ENCODE peak calls at places on chromosomes 12 and 14, in ten cellular contexts. P is cardiac muscle cell, D is WTC11, J is IMR-90, A is fibroblast of the aortic adventitia, Q is GM10248, E is HFFc6, L is fibroblast of lung, W is mammary epithelial cell, H is mesothelial cell of epicardium. G is an unnamed sample.

GRCh38 chr12:132046561-132046960 is 96.8 kb downstream of the EP400 start:
- DNase-seq in J (peak), D (no peak), L (peak), A (peak), W (no peak), H (no peak), E (peak), P (no peak), Q (no peak), G (no peak)

GRCh38 chr14:103522028-103522581 is 525 bp downstream of the CKB start:
- DNase-seq in P (peak), A (no peak), H (no peak), W (no peak), Q (no peak), J (no peak), D (peak), E (no peak), L (no peak), G (peak)

GRCh38 chr12:94535614-94535932 is 75.9 kb upstream of the CEP83 start:
- DNase-seq in W (no peak), H (no peak), L (no peak), D (no peak), J (no peak), A (no peak), Q (no peak), E (no peak), P (no peak), G (no peak)

GRCh38 chr12:57479376-57480115 is at the start of gene ARHGAP9:
- DNase-seq in P (no peak), H (no peak), D (no peak), J (peak), A (no peak), Q (peak), E (no peak), W (no peak), L (no peak), G (no peak)

GRCh38 chr12:75814856-75815754 is 216.5 kb downstream of the PHLDA1 start:
- DNase-seq in A (peak), J (peak), Q (peak), L (peak), P (no peak), H (no peak), E (peak), D (no peak), W (peak), G (peak)

GRCh38 chr12:107096571-107096970 is 3.2 kb upstream of the CRY1 start:
- DNase-seq in W (no peak), E (no peak), A (no peak), D (no peak), L (no peak), P (no peak), Q (no peak), H (no peak), J (no peak), G (no peak)

GRCh38 chr12:50082644-50083043 is 2.5 kb upstream of the SMARCD1 start:
- DNase-seq in D (no peak), E (no peak), P (no peak), W (no peak), H (no peak), L (no peak), Q (no peak), A (no peak), J (no peak), G (no peak)

GRCh38 chr12:131486831-131487230 is 224.1 kb upstream of the SFSWAP start:
- DNase-seq in A (no peak), P (no peak), W (no peak), H (no peak), J (no peak), E (no peak), D (no peak), L (no peak), Q (no peak), G (no peak)

GRCh38 chr12:14239350-14239934 is 126.0 kb upstream of the ATF7IP start:
- DNase-seq in L (peak), D (peak), J (no peak), E (no peak), A (peak), W (peak), Q (peak), P (peak), H (no peak), G (peak)

GRCh38 chr12:94618995-94619695 is 31.2 kb downstream of the TMCC3 start:
- DNase-seq in W (peak), Q (no peak), J (peak), E (peak), P (no peak), H (no peak), D (no peak), L (peak), A (peak), G (no peak)

GRCh38 chr14:96576359-96576758 is 74.2 kb downstream of the PAPOLA start:
- DNase-seq in A (no peak), E (no peak), H (no peak), J (no peak), Q (no peak), P (no peak), D (no peak), W (no peak), L (no peak), G (no peak)

GRCh38 chr12:43882578-43883178 is 46.8 kb downstream of the TMEM117 start:
- DNase-seq in J (peak), W (peak), Q (peak), H (no peak), D (no peak), A (peak), P (peak), L (peak), E (peak), G (no peak)

GRCh38 chr12:103841690-103842584 is 903 bp upstream of the NT5DC3 start:
- DNase-seq in H (peak), D (peak), W (peak), P (no peak), L (peak), J (peak), A (peak), Q (peak), E (peak), G (peak)

GRCh38 chr12:43676183-43676813 is 82.3 kb downstream of the PUS7L start:
- DNase-seq in L (no peak), E (no peak), D (peak), W (peak), A (no peak), J (peak), P (no peak), H (no peak), Q (peak), G (no peak)

GRCh38 chr12:57173089-57173488 is 25.7 kb upstream of the LRP1-AS start:
- DNase-seq in D (peak), J (no peak), W (no peak), E (no peak), H (no peak), L (no peak), Q (peak), P (peak), A (no peak), G (no peak)

GRCh38 chr12:56160894-56161667 is 2.9 kb downstream of the MYL6 start:
- DNase-seq in A (no peak), J (no peak), W (no peak), P (no peak), H (no peak), L (no peak), D (no peak), E (no peak), Q (no peak), G (no peak)

GRCh38 chr14:100432652-100433427 is 109.7 kb downstream of the SLC25A47 start:
- DNase-seq in W (no peak), Q (no peak), J (no peak), H (no peak), L (no peak), P (no peak), E (no peak), A (no peak), D (no peak), G (no peak)

GRCh38 chr14:90969493-90970166 is 90.8 kb downstream of the RPS6KA5 start:
- DNase-seq in H (no peak), J (no peak), D (no peak), E (no peak), P (no peak), W (no peak), A (peak), Q (no peak), L (peak), G (no peak)

GRCh38 chr12:89873745-89874144 is 165.1 kb upstream of the ATP2B1 start:
- DNase-seq in Q (no peak), J (peak), W (no peak), A (peak), E (no peak), H (no peak), D (no peak), P (peak), L (peak), G (no peak)

GRCh38 chr12:20319374-20319773 is 49.0 kb upstream of the PDE3A start:
- DNase-seq in E (no peak), Q (no peak), J (no peak), L (no peak), D (no peak), P (peak), W (no peak), H (no peak), A (no peak), G (no peak)

GRCh38 chr14:69612014-69612758 is 790 bp downstream of the SUSD6 start:
- DNase-seq in A (no peak), E (no peak), Q (no peak), J (peak), W (no peak), D (peak), P (no peak), L (peak), H (peak), G (peak)

GRCh38 chr14:60679566-60680258 is 30.4 kb upstream of the SIX1 start:
- DNase-seq in D (no peak), W (no peak), L (no peak), P (no peak), Q (no peak), E (no peak), A (no peak), J (no peak), H (no peak), G (no peak)

GRCh38 chr12:119308743-119309456 is 25.6 kb upstream of the CCDC60 start:
- DNase-seq in P (no peak), D (peak), W (no peak), A (no peak), Q (no peak), J (no peak), L (no peak), H (no peak), E (no peak), G (no peak)

GRCh38 chr14:45251912-45252311 is 1.1 kb downstream of the MIS18BP1 start:
- DNase-seq in A (peak), P (no peak), J (peak), W (peak), H (no peak), L (peak), E (no peak), Q (peak), D (no peak), G (no peak)

GRCh38 chr12:68932701-68933563 is at the start of gene CPM:
- DNase-seq in L (peak), Q (peak), A (peak), D (peak), P (peak), E (no peak), W (peak), H (peak), J (peak), G (peak)

GRCh38 chr12:90028620-90029051 is 320.0 kb upstream of the ATP2B1 start:
- DNase-seq in H (no peak), A (no peak), L (peak), D (no peak), P (no peak), E (peak), J (peak), W (peak), Q (no peak), G (no peak)

GRCh38 chr12:130989391-130989790 is 35.7 kb downstream of the ADGRD1 start:
- DNase-seq in P (no peak), Q (no peak), J (no peak), E (no peak), D (no peak), L (no peak), H (no peak), W (no peak), A (no peak), G (no peak)

GRCh38 chr14:105064721-105065143 is 498 bp downstream of the GPR132 start:
- DNase-seq in W (no peak), D (no peak), H (no peak), J (peak), E (no peak), P (no peak), A (peak), Q (peak), L (peak), G (no peak)

GRCh38 chr12:123022846-123023245 is 42.4 kb downstream of the ARL6IP4 start:
- DNase-seq in P (no peak), A (no peak), H (no peak), Q (no peak), E (no peak), J (no peak), L (no peak), D (no peak), W (no peak), G (no peak)

GRCh38 chr12:103182299-103182698 is 224.8 kb downstream of the ASCL1 start:
- DNase-seq in P (no peak), Q (no peak), J (no peak), D (no peak), L (no peak), A (no peak), H (no peak), E (no peak), W (no peak), G (no peak)

GRCh38 chr14:100740196-100740825 is 13.6 kb downstream of the DLK1 start:
- DNase-seq in W (no peak), P (no peak), Q (no peak), E (no peak), H (peak), D (no peak), L (no peak), A (no peak), J (no peak), G (peak)

GRCh38 chr14:74301594-74302159 is 1.1 kb downstream of the ABCD4 start:
- DNase-seq in J (no peak), D (no peak), L (no peak), A (no peak), P (no peak), H (no peak), Q (no peak), W (no peak), E (no peak), G (no peak)

GRCh38 chr14:58465425-58465824 is 37.9 kb downstream of the KIAA0586 start:
- DNase-seq in E (peak), L (peak), J (peak), Q (no peak), A (peak), P (no peak), W (peak), D (no peak), H (no peak), G (no peak)

GRCh38 chr12:5507536-5507935 is 75.6 kb downstream of the NTF3 start:
- DNase-seq in D (no peak), Q (no peak), E (no peak), P (no peak), A (no peak), H (no peak), J (peak), W (no peak), L (peak), G (no peak)
- TF ChIP-seq CTCF in D (no peak), Q (no peak), E (no peak), P (no peak), A (no peak), H (no peak), J (no peak), W (no peak), L (no peak), G (no peak)

DNA sequence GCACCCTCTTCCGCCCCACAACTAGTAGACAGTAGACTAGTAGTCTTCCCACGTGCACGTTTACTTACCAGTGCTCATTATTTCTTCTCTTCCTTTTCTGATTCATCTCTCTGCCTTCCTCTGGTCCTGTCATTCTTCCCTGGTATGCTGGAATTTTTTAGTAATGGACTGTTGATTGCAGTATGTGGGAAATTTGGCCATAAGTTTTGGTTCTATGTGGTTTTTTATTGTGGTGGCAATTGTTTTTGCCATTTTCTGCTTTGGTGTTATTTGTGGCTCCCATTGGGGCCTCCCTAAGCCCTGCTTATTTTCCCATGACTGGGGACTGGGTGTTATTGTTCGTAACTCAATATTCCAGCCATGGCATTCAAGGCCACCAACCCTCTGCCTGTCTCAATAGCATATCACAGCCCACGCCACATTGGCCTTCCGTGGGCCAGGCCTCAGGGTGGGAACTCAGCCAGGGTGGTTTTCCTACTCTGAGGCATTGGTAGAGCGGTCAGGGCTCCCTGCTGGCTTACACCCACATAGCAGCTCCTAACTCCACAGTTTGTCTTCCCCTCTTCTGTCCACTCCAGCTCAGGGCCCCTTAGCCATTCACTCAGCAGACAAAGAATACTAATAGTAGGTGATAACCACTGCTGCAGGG is 321.4 kb downstream of the CACNA1C start:
- DNase-seq in E (peak), P (no peak), L (peak), D (no peak), W (no peak), H (no peak), Q (no peak), J (peak), A (no peak), G (no peak)
- TF ChIP-seq CTCF in E (no peak), P (no peak), L (no peak), D (no peak), W (no peak), H (no peak), Q (no peak), J (no peak), A (no peak), G (no peak)

GRCh38 chr12:16449459-16449858 is 102.0 kb downstream of the MGST1 start:
- DNase-seq in W (no peak), L (no peak), J (no peak), P (no peak), Q (no peak), A (peak), D (no peak), H (no peak), E (no peak), G (no peak)
- TF ChIP-seq CTCF in W (no peak), L (no peak), J (peak), P (peak), Q (no peak), A (no peak), D (no peak), H (no peak), E (peak), G (no peak)

GRCh38 chr12:22527999-22528398 is 16.3 kb downstream of the C2CD5 start:
- DNase-seq in L (peak), A (peak), W (no peak), Q (no peak), J (peak), H (no peak), D (no peak), E (peak), P (no peak), G (no peak)

GRCh38 chr12:22532317-22532716 is 12.0 kb downstream of the C2CD5 start:
- DNase-seq in H (no peak), E (no peak), W (no peak), J (no peak), L (no peak), D (no peak), Q (no peak), P (no peak), A (no peak), G (no peak)

GRCh38 chr12:22531205-22531604 is 13.1 kb downstream of the C2CD5 start:
- DNase-seq in J (no peak), A (no peak), L (no peak), Q (no peak), P (no peak), E (no peak), W (no peak), H (no peak), D (no peak), G (no peak)

GRCh38 chr12:22526836-22527235 is 17.5 kb downstream of the C2CD5 start:
- DNase-seq in P (no peak), D (no peak), L (no peak), A (no peak), E (no peak), Q (no peak), W (no peak), H (no peak), J (no peak), G (no peak)

DNA sequence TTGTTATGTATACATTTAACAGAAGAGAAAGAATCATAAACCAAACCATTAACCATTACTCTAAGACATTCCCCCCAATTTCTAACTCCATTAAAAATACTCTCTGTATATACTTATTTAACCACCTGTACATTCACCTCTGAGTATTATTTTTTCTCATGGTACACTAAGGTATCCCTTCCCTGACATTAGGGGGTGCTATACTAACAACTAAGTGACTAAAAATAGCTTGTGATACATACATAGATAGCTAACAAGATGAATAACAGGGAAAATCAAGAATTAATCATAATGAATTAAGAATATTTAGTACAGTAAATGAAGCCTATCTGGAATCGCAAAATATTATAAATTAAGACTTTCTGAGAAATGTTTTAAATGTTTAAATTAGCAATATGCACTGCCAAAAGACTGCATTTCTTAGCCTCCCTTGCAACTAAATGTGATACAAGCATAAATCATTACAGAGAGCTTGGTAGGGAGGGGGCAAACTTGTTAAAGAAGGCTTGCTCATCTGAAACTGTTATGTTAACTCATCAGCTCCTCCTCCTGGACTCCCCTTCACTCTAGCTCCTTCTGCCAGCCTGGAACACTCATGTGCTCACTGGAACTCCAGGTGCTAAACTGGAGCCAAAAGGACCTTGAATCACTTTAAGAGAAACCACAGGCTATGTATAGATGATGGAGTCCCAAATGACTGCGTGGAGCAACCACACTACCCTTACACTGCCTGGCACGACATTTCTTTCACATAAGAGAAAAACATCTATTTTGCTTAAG is 14.9 kb downstream of the C2CD5 start:
- DNase-seq in W (peak), D (no peak), H (no peak), Q (peak), E (peak), P (no peak), L (peak), J (peak), A (peak), G (no peak)
- TF ChIP-seq CTCF in W (peak), D (peak), H (peak), Q (peak), E (peak), P (peak), L (peak), J (peak), A (peak), G (no peak)

GRCh38 chr14:35897616-35898111 is 71.5 kb downstream of the BRMS1L start:
- DNase-seq in E (no peak), A (no peak), Q (no peak), D (no peak), J (no peak), P (peak), L (no peak), H (no peak), W (no peak), G (no peak)

GRCh38 chr14:35895256-35895655 is 69.1 kb downstream of the BRMS1L start:
- DNase-seq in W (no peak), A (no peak), H (no peak), E (no peak), D (no peak), J (no peak), Q (no peak), P (no peak), L (no peak), G (no peak)

GRCh38 chr14:35900741-35901140 is 74.6 kb downstream of the BRMS1L start:
- DNase-seq in P (no peak), A (no peak), L (no peak), Q (no peak), W (no peak), D (no peak), E (no peak), H (no peak), J (no peak), G (no peak)

DNA sequence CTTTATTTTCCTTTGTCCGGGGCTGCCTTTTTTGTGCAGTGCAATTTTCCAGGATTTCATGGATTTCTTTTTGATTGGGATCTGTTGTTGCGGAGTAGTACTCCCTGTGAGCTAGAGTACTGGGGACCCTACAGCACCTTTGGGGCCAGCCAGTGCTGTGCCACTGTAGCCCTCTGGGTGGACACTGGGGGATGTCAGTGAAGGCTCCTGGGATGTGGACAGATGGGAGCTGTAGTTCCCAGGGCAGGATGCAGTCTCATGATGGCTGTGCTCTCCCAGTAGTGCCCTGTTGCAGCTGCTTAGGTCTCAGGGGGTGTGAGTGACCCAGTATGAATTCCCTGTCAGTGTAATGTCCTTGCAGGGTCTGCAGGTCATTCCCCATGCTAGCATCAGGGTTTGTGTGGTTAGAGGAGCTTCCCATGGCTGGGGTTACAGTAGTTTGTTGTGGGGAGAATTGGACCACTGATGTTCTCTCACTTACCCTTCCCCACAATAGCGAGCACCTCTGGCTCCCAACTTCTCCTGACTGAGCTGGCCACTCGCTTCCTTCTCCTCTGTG is 72.2 kb downstream of the BRMS1L start:
- DNase-seq in E (no peak), P (peak), L (no peak), W (no peak), H (no peak), D (peak), A (no peak), J (no peak), Q (no peak), G (no peak)
- TF ChIP-seq CTCF in E (no peak), P (no peak), L (no peak), W (no peak), H (no peak), D (no peak), A (no peak), J (no peak), Q (no peak), G (no peak)

G was measured in pancreas.